ENCODE peak calls at places on chromosomes 3 and 15, in four cellular contexts. One of them, this sample, is unnamed.
A peak's percentile ranks its signal among the peaks of the same experiment; 100 is the strongest.

GRCh38 chr3:10531031-10531430 is 25.6 kb upstream of the ATP2B2 start:
- DNase-seq in SK-N-SH: no peak
- DNase-seq in GM12878: no peak
- DNase-seq in K562: no peak
- DNase-seq in this sample: peak; percentile 33

GRCh38 chr15:98712845-98713584 is 64.7 kb downstream of the IGF1R start:
- DNase-seq in GM12878: no peak
- DNase-seq in SK-N-SH: peak; percentile 36
- DNase-seq in K562: no peak
- DNase-seq in this sample: no peak

GRCh38 chr3:171833775-171834460 is 9.2 kb upstream of the TMEM212 start:
- DNase-seq in GM12878: no peak
- DNase-seq in SK-N-SH: no peak
- DNase-seq in K562: no peak
- DNase-seq in this sample: no peak

GRCh38 chr15:79985571-79985970 is 14.6 kb upstream of the BCL2A1 start:
- DNase-seq in K562: no peak
- DNase-seq in SK-N-SH: no peak
- DNase-seq in GM12878: no peak
- DNase-seq in this sample: no peak

GRCh38 chr3:186824430-186825139 is 17.9 kb upstream of the ADIPOQ start:
- DNase-seq in K562: no peak
- DNase-seq in GM12878: no peak
- DNase-seq in SK-N-SH: no peak
- DNase-seq in this sample: peak; percentile 50

GRCh38 chr3:177537612-177538011 is 340.3 kb upstream of the TBL1XR1 start:
- DNase-seq in SK-N-SH: no peak
- DNase-seq in K562: no peak
- DNase-seq in GM12878: no peak
- DNase-seq in this sample: no peak

GRCh38 chr15:89052474-89052873 is 35.8 kb upstream of the ABHD2 start:
- DNase-seq in SK-N-SH: no peak
- DNase-seq in K562: no peak
- DNase-seq in GM12878: no peak
- DNase-seq in this sample: no peak

GRCh38 chr3:41199866-41200668 is 762 bp downstream of the CTNNB1 start:
- DNase-seq in SK-N-SH: peak; percentile 85
- DNase-seq in K562: peak; percentile 78
- DNase-seq in GM12878: no peak
- DNase-seq in this sample: no peak

GRCh38 chr3:42839616-42840015 is 30.4 kb downstream of the ACKR2 start:
- DNase-seq in GM12878: peak; percentile 45
- DNase-seq in SK-N-SH: peak; percentile 66
- DNase-seq in K562: peak; percentile 77
- DNase-seq in this sample: no peak

GRCh38 chr15:35206060-35206675 is 121.1 kb upstream of the NANOGP8 start:
- DNase-seq in SK-N-SH: peak; percentile 7
- DNase-seq in GM12878: no peak
- DNase-seq in K562: peak; percentile 50
- DNase-seq in this sample: peak; percentile 56

GRCh38 chr3:53236112-53236841 is 19.5 kb downstream of the TKT start:
- DNase-seq in K562: peak; percentile 50
- DNase-seq in SK-N-SH: no peak
- DNase-seq in GM12878: no peak
- DNase-seq in this sample: no peak

GRCh38 chr3:147195896-147196295 is 210.4 kb downstream of the ZIC4 start:
- DNase-seq in K562: no peak
- DNase-seq in GM12878: no peak
- DNase-seq in SK-N-SH: no peak
- DNase-seq in this sample: no peak

GRCh38 chr3:195123196-195123805 is 147.7 kb downstream of the XXYLT1 start:
- DNase-seq in GM12878: no peak
- DNase-seq in K562: peak; percentile 46
- DNase-seq in SK-N-SH: peak; percentile 70
- DNase-seq in this sample: no peak

GRCh38 chr3:122947086-122947611 is 80.4 kb downstream of the SEMA5B start:
- DNase-seq in GM12878: no peak
- DNase-seq in SK-N-SH: no peak
- DNase-seq in K562: no peak
- DNase-seq in this sample: no peak

GRCh38 chr15:57146394-57147140 is 228.1 kb downstream of the TCF12 start:
- DNase-seq in GM12878: no peak
- DNase-seq in K562: peak; percentile 15
- DNase-seq in SK-N-SH: peak; percentile 21
- DNase-seq in this sample: no peak

GRCh38 chr3:122315619-122316018 is 9.4 kb upstream of the CSTA start:
- DNase-seq in K562: no peak
- DNase-seq in SK-N-SH: no peak
- DNase-seq in GM12878: no peak
- DNase-seq in this sample: peak; percentile 71

GRCh38 chr3:118477768-118478167 is 556.9 kb downstream of the IGSF11 start:
- DNase-seq in SK-N-SH: no peak
- DNase-seq in GM12878: no peak
- DNase-seq in K562: no peak
- DNase-seq in this sample: no peak

GRCh38 chr3:191338177-191338488 is 7.8 kb upstream of the UTS2B start:
- DNase-seq in GM12878: no peak
- DNase-seq in K562: peak; percentile 2
- DNase-seq in SK-N-SH: no peak
- DNase-seq in this sample: no peak

GRCh38 chr3:3053974-3054373 is 56.2 kb downstream of the IL5RA start:
- DNase-seq in SK-N-SH: no peak
- DNase-seq in GM12878: no peak
- DNase-seq in K562: no peak
- DNase-seq in this sample: no peak

GRCh38 chr3:127542441-127542952 is 48.0 kb downstream of the TPRA1 start:
- DNase-seq in GM12878: no peak
- DNase-seq in K562: no peak
- DNase-seq in SK-N-SH: no peak
- DNase-seq in this sample: no peak

GRCh38 chr3:97350976-97351375 is 413.6 kb upstream of the ARL6 start:
- DNase-seq in GM12878: no peak
- DNase-seq in K562: no peak
- DNase-seq in SK-N-SH: no peak
- DNase-seq in this sample: no peak

GRCh38 chr3:65953301-65953812 is 85.4 kb downstream of the MAGI1 start:
- DNase-seq in SK-N-SH: no peak
- DNase-seq in GM12878: no peak
- DNase-seq in K562: no peak
- DNase-seq in this sample: peak; percentile 57

GRCh38 chr3:142240708-142241107 is 15.3 kb upstream of the GK5 start:
- DNase-seq in K562: no peak
- DNase-seq in SK-N-SH: no peak
- DNase-seq in GM12878: no peak
- DNase-seq in this sample: no peak

GRCh38 chr3:160554980-160555379 is 10.4 kb downstream of the KPNA4 start:
- DNase-seq in GM12878: no peak
- DNase-seq in K562: no peak
- DNase-seq in SK-N-SH: no peak
- DNase-seq in this sample: no peak

GRCh38 chr15:83312046-83312445 is 27.6 kb upstream of the BNC1 start:
- DNase-seq in SK-N-SH: no peak
- DNase-seq in GM12878: no peak
- DNase-seq in K562: no peak
- DNase-seq in this sample: no peak
- TF ChIP-seq NRF1 in SK-N-SH: no peak
- TF ChIP-seq NRF1 in GM12878: no peak
- TF ChIP-seq NRF1 in K562: no peak
- TF ChIP-seq NRF1 in this sample: no peak

DNA sequence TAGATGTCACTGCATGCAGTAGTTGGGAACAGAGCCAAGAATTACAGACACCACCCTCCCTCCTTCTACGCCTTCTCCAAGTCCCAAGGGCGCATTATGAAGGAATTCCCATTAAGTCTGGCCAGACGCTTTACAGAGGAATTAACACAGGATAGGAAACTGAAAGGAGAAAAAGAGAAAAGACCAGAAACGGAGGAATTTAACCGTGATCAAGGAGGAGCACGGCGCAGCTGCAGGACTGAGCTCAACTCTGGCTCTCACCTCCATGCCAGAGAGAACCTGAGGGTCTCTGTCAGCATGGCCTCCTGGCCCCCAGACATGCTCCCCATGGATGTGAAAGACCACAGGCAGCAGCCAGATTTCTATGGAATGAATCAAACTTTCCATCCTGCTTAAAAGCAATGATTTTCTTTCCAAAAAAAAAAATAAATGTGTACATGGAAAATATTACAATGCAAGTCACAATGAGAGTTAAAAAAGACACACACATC is 13.7 kb downstream of the ATP10A start:
- DNase-seq in GM12878: no peak
- DNase-seq in SK-N-SH: peak; percentile 43
- DNase-seq in K562: no peak
- DNase-seq in this sample: no peak
- TF ChIP-seq CTCF in GM12878: no peak
- TF ChIP-seq CTCF in SK-N-SH: no peak
- TF ChIP-seq CTCF in K562: no peak
- TF ChIP-seq CTCF in this sample: no peak

DNA sequence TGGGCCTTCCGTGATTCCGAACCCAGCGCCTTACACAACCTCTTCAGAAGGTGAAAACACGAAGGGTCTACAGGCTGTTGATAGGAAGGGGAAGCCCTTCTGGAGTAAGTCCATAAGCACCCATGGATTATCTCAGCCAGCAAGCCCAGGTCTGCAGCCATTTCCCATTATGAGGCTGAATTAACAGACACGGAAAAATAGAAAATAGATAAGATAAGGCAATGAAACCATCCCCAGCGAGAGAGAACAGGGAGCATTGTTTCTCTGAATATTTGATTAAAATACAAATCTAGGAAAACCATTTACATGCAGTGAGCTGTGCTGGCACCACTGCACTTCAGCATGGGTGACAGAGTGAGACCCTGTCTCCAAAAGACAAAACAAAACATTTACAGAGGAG is 16.2 kb upstream of the CERS3 start:
- DNase-seq in K562: no peak
- DNase-seq in GM12878: no peak
- DNase-seq in SK-N-SH: peak; percentile 71
- DNase-seq in this sample: no peak
- TF ChIP-seq NRF1 in K562: no peak
- TF ChIP-seq NRF1 in GM12878: no peak
- TF ChIP-seq NRF1 in SK-N-SH: no peak
- TF ChIP-seq NRF1 in this sample: no peak

GRCh38 chr3:77189684-77190083 is 149.8 kb downstream of the ROBO2 start:
- DNase-seq in GM12878: no peak
- DNase-seq in K562: no peak
- DNase-seq in SK-N-SH: no peak
- DNase-seq in this sample: no peak

GRCh38 chr3:77186728-77187127 is 146.8 kb downstream of the ROBO2 start:
- DNase-seq in SK-N-SH: no peak
- DNase-seq in GM12878: no peak
- DNase-seq in K562: no peak
- DNase-seq in this sample: no peak

GRCh38 chr3:77186319-77186718 is 146.4 kb downstream of the ROBO2 start:
- DNase-seq in SK-N-SH: no peak
- DNase-seq in K562: no peak
- DNase-seq in GM12878: no peak
- DNase-seq in this sample: no peak

GRCh38 chr3:77189258-77189657 is 149.4 kb downstream of the ROBO2 start:
- DNase-seq in K562: no peak
- DNase-seq in GM12878: no peak
- DNase-seq in SK-N-SH: no peak
- DNase-seq in this sample: no peak

DNA sequence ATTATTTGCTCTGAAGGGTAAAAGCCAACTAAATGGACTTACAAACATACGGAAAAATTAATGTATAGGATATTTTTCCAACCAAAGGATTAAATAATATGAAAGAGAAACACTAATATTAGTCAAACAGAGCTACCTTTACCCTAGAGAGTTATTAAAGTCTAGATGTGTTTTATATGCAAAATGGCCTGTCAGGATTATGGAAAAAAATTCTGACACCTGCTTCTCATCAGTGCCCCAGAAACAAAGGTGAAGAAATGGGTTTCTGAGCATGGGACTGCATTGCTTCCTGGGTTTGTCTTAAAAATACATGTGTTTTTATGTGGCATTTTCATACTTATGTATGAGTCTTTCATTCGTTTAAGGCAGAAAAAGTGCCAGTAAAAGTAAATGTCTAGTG is 148.3 kb downstream of the ROBO2 start:
- DNase-seq in GM12878: no peak
- DNase-seq in K562: no peak
- DNase-seq in SK-N-SH: no peak
- DNase-seq in this sample: no peak
- TF ChIP-seq CTCF in GM12878: no peak
- TF ChIP-seq CTCF in K562: no peak
- TF ChIP-seq CTCF in SK-N-SH: no peak
- TF ChIP-seq CTCF in this sample: no peak

DNA sequence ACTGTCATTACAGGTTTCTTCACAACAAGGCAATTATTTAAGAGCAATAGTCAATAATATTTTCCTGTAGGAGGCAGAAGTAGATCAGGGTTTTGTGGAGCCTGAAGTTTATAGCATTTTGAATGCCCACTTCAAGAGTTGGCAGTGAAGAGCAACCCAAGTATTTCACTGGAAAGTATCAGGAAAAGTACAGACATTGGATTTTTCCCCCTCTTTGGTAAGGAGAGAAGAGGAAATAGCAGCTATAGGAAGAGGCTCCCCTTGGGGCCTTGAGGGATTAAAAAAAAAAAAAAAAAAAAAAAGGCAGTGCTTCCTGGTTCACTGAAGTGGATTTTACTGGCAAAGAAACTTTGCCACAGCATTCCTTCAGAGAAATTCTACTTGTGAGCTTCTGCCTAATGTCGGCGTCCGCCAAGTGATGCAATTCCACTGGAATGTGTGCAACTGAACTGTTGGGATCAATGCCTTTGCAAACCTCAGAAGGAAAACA is 5.7 kb upstream of the CNTN6 start:
- DNase-seq in GM12878: no peak
- DNase-seq in K562: no peak
- DNase-seq in SK-N-SH: no peak
- DNase-seq in this sample: no peak
- TF ChIP-seq NRF1 in GM12878: no peak
- TF ChIP-seq NRF1 in K562: no peak
- TF ChIP-seq NRF1 in SK-N-SH: no peak
- TF ChIP-seq NRF1 in this sample: no peak

DNA sequence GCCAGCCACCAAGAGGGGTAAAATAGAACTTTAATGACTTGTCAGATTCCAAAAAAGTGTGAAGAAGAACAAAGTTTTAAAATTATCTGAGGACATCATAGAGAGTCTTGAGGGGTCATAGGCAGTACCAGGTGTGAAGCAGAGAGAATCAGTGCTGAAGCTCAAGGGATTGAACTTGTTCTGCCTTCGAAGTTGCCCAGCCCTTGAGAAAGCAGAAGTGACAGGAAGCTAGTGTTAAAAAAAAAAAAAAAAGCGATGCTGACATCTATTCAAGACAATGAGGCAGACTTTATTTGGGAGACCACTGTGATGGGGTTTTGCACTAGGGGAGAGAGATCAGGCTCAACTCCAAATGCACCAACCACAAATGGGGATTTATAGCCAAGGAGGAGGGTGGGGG is 21.8 kb downstream of the FBXO22 start:
- DNase-seq in GM12878: no peak
- DNase-seq in K562: no peak
- DNase-seq in SK-N-SH: no peak
- DNase-seq in this sample: no peak
- TF ChIP-seq CTCF in GM12878: no peak
- TF ChIP-seq CTCF in K562: no peak
- TF ChIP-seq CTCF in SK-N-SH: no peak
- TF ChIP-seq CTCF in this sample: no peak

This sample was measured in H1.